ENCODE peak calls at places on chromosomes 11 and 22, in four cellular contexts. One of them, this sample, is unnamed. For H3K4me1, the result is how much of the 10 kb centered on the place peaks cover.

GRCh38 chr11:2134022-2135010 is 4.9 kb downstream of the IGF2 start:
- DNase-seq in testis: no peak
- DNase-seq in body of pancreas: no peak
- DNase-seq in ovary: no peak
- DNase-seq in this sample: no peak

GRCh38 chr22:32407332-32407731 is 4.7 kb downstream of the RTCB start:
- DNase-seq in testis: no peak
- DNase-seq in body of pancreas: no peak
- DNase-seq in ovary: no peak
- DNase-seq in this sample: no peak

GRCh38 chr11:122488892-122489291 is 166.6 kb upstream of the UBASH3B start:
- DNase-seq in testis: no peak
- DNase-seq in body of pancreas: no peak
- DNase-seq in ovary: no peak
- DNase-seq in this sample: no peak

GRCh38 chr11:111633756-111634362 is 31.6 kb downstream of the SIK2 start:
- DNase-seq in testis: no peak
- DNase-seq in body of pancreas: no peak
- DNase-seq in ovary: no peak
- DNase-seq in this sample: no peak

GRCh38 chr11:119222308-119222707 is 16.2 kb downstream of the CBL start:
- DNase-seq in testis: no peak
- DNase-seq in body of pancreas: no peak
- DNase-seq in ovary: no peak
- DNase-seq in this sample: no peak

GRCh38 chr11:33867996-33868645 is 23.8 kb downstream of the LMO2 start:
- DNase-seq in testis: no peak
- DNase-seq in body of pancreas: no peak
- DNase-seq in ovary: no peak
- DNase-seq in this sample: no peak

GRCh38 chr11:75302346-75302745 is 49.1 kb downstream of the ARRB1 start:
- DNase-seq in testis: no peak
- DNase-seq in body of pancreas: no peak
- DNase-seq in ovary: no peak
- DNase-seq in this sample: no peak

GRCh38 chr11:130042093-130042591 is 27.6 kb upstream of the APLP2 start:
- DNase-seq in testis: no peak
- DNase-seq in body of pancreas: no peak
- DNase-seq in ovary: no peak
- DNase-seq in this sample: no peak

GRCh38 chr11:105639527-105639926 is 29.7 kb downstream of the GRIA4 start:
- DNase-seq in testis: no peak
- DNase-seq in body of pancreas: no peak
- DNase-seq in ovary: no peak
- DNase-seq in this sample: no peak

GRCh38 chr11:12963051-12963450 is 46.1 kb upstream of the RASSF10 start:
- DNase-seq in testis: no peak
- DNase-seq in body of pancreas: no peak
- DNase-seq in ovary: no peak
- DNase-seq in this sample: no peak

GRCh38 chr11:77353131-77353530 is 51.6 kb upstream of the GDPD4 start:
- DNase-seq in testis: no peak
- DNase-seq in body of pancreas: no peak
- DNase-seq in ovary: no peak
- DNase-seq in this sample: no peak

GRCh38 chr11:76801205-76801604 is 18.0 kb downstream of the TSKU start:
- DNase-seq in testis: no peak
- DNase-seq in body of pancreas: no peak
- DNase-seq in ovary: no peak
- DNase-seq in this sample: peak

GRCh38 chr11:65427691-65428577 is 5.3 kb downstream of the NEAT1 start:
- DNase-seq in testis: peak
- DNase-seq in body of pancreas: peak
- DNase-seq in ovary: peak
- DNase-seq in this sample: no peak
- TF ChIP-seq POLR2A in testis: no peak
- TF ChIP-seq POLR2A in body of pancreas: no peak
- TF ChIP-seq POLR2A in ovary: peak
- TF ChIP-seq POLR2A in this sample: peak

GRCh38 chr22:24431309-24432034 is 4.1 kb downstream of the ADORA2A start:
- DNase-seq in testis: no peak
- DNase-seq in body of pancreas: no peak
- DNase-seq in ovary: no peak
- DNase-seq in this sample: no peak

GRCh38 chr22:24429411-24430365 is 2.3 kb downstream of the ADORA2A start:
- DNase-seq in testis: no peak
- DNase-seq in body of pancreas: peak
- DNase-seq in ovary: no peak
- DNase-seq in this sample: no peak

GRCh38 chr22:24432059-24432853 is 4.9 kb downstream of the ADORA2A start:
- DNase-seq in testis: peak
- DNase-seq in body of pancreas: peak
- DNase-seq in ovary: peak
- DNase-seq in this sample: no peak

GRCh38 chr22:24428751-24429410 is 1.5 kb downstream of the ADORA2A start:
- DNase-seq in testis: no peak
- DNase-seq in body of pancreas: no peak
- DNase-seq in ovary: no peak
- DNase-seq in this sample: no peak

GRCh38 chr22:24430431-24431308 is 3.3 kb downstream of the ADORA2A start:
- DNase-seq in testis: no peak
- DNase-seq in body of pancreas: no peak
- DNase-seq in ovary: no peak
- DNase-seq in this sample: no peak
- H3K4me1 ChIP-seq in testis: under half
- H3K4me1 ChIP-seq in body of pancreas: under half
- H3K4me1 ChIP-seq in ovary: under half
- H3K4me1 ChIP-seq in this sample: half or more

GRCh38 chr22:20964799-20965103 is 2.3 kb upstream of the AIFM3 start:
- DNase-seq in testis: no peak
- DNase-seq in body of pancreas: no peak
- DNase-seq in ovary: no peak
- DNase-seq in this sample: no peak

GRCh38 chr22:20966883-20967696 is at the start of gene AIFM3:
- DNase-seq in testis: no peak
- DNase-seq in body of pancreas: no peak
- DNase-seq in ovary: no peak
- DNase-seq in this sample: no peak

GRCh38 chr22:20967697-20968201 is 694 bp downstream of the AIFM3 start:
- DNase-seq in testis: no peak
- DNase-seq in body of pancreas: no peak
- DNase-seq in ovary: no peak
- DNase-seq in this sample: no peak

GRCh38 chr22:20965104-20965887 is 1.8 kb upstream of the AIFM3 start:
- DNase-seq in testis: no peak
- DNase-seq in body of pancreas: no peak
- DNase-seq in ovary: no peak
- DNase-seq in this sample: no peak

GRCh38 chr22:20965888-20966855 is 883 bp upstream of the AIFM3 start:
- DNase-seq in testis: no peak
- DNase-seq in body of pancreas: no peak
- DNase-seq in ovary: no peak
- DNase-seq in this sample: no peak
- TF ChIP-seq POLR2A in testis: no peak
- TF ChIP-seq POLR2A in body of pancreas: no peak
- TF ChIP-seq POLR2A in ovary: no peak
- TF ChIP-seq POLR2A in this sample: no peak

DNA sequence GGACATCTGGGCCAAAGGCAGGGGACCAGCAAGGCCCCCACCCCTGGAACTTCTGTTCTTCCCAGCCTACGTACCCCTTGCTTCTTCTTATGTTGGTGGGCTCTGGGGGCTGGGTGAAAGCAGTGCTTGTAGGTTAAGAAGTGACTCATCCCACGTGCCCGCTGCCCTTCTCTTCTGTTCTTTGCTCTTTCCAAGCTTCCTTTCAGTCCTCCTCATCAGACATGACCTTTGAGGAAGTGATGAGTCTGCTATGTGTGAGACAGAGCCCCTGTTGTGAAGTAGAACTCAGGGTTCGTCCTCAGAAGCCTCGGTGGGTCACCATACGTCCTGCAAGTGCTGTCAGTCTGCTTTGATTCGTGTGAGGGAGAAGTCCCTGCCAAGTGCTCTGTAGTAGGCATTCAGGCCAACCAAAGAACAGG is 12.7 kb downstream of the MED15 start:
- DNase-seq in testis: no peak
- DNase-seq in body of pancreas: no peak
- DNase-seq in ovary: no peak
- DNase-seq in this sample: no peak
- H3K4me1 ChIP-seq in testis: under half
- H3K4me1 ChIP-seq in body of pancreas: under half
- H3K4me1 ChIP-seq in ovary: under half
- H3K4me1 ChIP-seq in this sample: under half